ENCODE peak calls at places on chromosomes 7 and 10, in eight cellular contexts. One of them, this sample, is unnamed.
A peak's percentile ranks its signal among the peaks of the same experiment; 100 is the strongest.

GRCh38 chr7:14637968-14638367 is 264.6 kb downstream of the DGKB start:
- DNase-seq in A549: no peak
- DNase-seq in stimulated activated CD4-positive, alpha-beta T cell treated with anti-CD3 and anti-CD28 coated beads, Interleukin-2, amount 100 ng/mL, for 48 hours: no peak
- DNase-seq in cardiac muscle cell: no peak
- DNase-seq in activated CD8-positive, alpha-beta memory T cell treated with anti-CD3 and anti-CD28 coated beads, Interleukin-2, amount 50 U/mL, for 48 hours: no peak
- DNase-seq in effector memory CD4-positive, alpha-beta T cell: no peak
- DNase-seq in mesendoderm: no peak
- DNase-seq in cerebellum: peak; percentile 4
- DNase-seq in this sample: no peak

GRCh38 chr10:88534072-88534665 is 48.9 kb downstream of the RNLS start:
- DNase-seq in effector memory CD4-positive, alpha-beta T cell: no peak
- DNase-seq in A549: no peak
- DNase-seq in mesendoderm: no peak
- DNase-seq in cardiac muscle cell: no peak
- DNase-seq in activated CD8-positive, alpha-beta memory T cell treated with anti-CD3 and anti-CD28 coated beads, Interleukin-2, amount 50 U/mL, for 48 hours: no peak
- DNase-seq in stimulated activated CD4-positive, alpha-beta T cell treated with anti-CD3 and anti-CD28 coated beads, Interleukin-2, amount 100 ng/mL, for 48 hours: no peak
- DNase-seq in cerebellum: no peak
- DNase-seq in this sample: no peak

GRCh38 chr7:117993377-117994003 is 120.2 kb upstream of the CTTNBP2 start:
- DNase-seq in activated CD8-positive, alpha-beta memory T cell treated with anti-CD3 and anti-CD28 coated beads, Interleukin-2, amount 50 U/mL, for 48 hours: no peak
- DNase-seq in cerebellum: peak; percentile 12
- DNase-seq in stimulated activated CD4-positive, alpha-beta T cell treated with anti-CD3 and anti-CD28 coated beads, Interleukin-2, amount 100 ng/mL, for 48 hours: no peak
- DNase-seq in A549: peak; percentile 43
- DNase-seq in cardiac muscle cell: peak; percentile 62
- DNase-seq in mesendoderm: peak; percentile 96
- DNase-seq in effector memory CD4-positive, alpha-beta T cell: no peak
- DNase-seq in this sample: no peak

GRCh38 chr7:1231214-1232102 is 1.2 kb upstream of the UNCX start:
- DNase-seq in activated CD8-positive, alpha-beta memory T cell treated with anti-CD3 and anti-CD28 coated beads, Interleukin-2, amount 50 U/mL, for 48 hours: no peak
- DNase-seq in stimulated activated CD4-positive, alpha-beta T cell treated with anti-CD3 and anti-CD28 coated beads, Interleukin-2, amount 100 ng/mL, for 48 hours: no peak
- DNase-seq in cerebellum: peak; percentile 75
- DNase-seq in A549: no peak
- DNase-seq in cardiac muscle cell: peak; percentile 18
- DNase-seq in mesendoderm: peak; percentile 51
- DNase-seq in effector memory CD4-positive, alpha-beta T cell: no peak
- DNase-seq in this sample: no peak

GRCh38 chr10:129850790-129851189 is 113.3 kb downstream of the EBF3 start:
- DNase-seq in stimulated activated CD4-positive, alpha-beta T cell treated with anti-CD3 and anti-CD28 coated beads, Interleukin-2, amount 100 ng/mL, for 48 hours: no peak
- DNase-seq in activated CD8-positive, alpha-beta memory T cell treated with anti-CD3 and anti-CD28 coated beads, Interleukin-2, amount 50 U/mL, for 48 hours: no peak
- DNase-seq in A549: no peak
- DNase-seq in cardiac muscle cell: no peak
- DNase-seq in effector memory CD4-positive, alpha-beta T cell: no peak
- DNase-seq in cerebellum: no peak
- DNase-seq in mesendoderm: no peak
- DNase-seq in this sample: peak; percentile 31

GRCh38 chr10:73953665-73954064 is 42.7 kb downstream of the PLAU start:
- DNase-seq in stimulated activated CD4-positive, alpha-beta T cell treated with anti-CD3 and anti-CD28 coated beads, Interleukin-2, amount 100 ng/mL, for 48 hours: no peak
- DNase-seq in cardiac muscle cell: no peak
- DNase-seq in effector memory CD4-positive, alpha-beta T cell: no peak
- DNase-seq in A549: no peak
- DNase-seq in mesendoderm: no peak
- DNase-seq in cerebellum: no peak
- DNase-seq in activated CD8-positive, alpha-beta memory T cell treated with anti-CD3 and anti-CD28 coated beads, Interleukin-2, amount 50 U/mL, for 48 hours: no peak
- DNase-seq in this sample: no peak

GRCh38 chr7:3835102-3835501 is 534.0 kb downstream of the SDK1 start:
- DNase-seq in effector memory CD4-positive, alpha-beta T cell: no peak
- DNase-seq in activated CD8-positive, alpha-beta memory T cell treated with anti-CD3 and anti-CD28 coated beads, Interleukin-2, amount 50 U/mL, for 48 hours: no peak
- DNase-seq in mesendoderm: no peak
- DNase-seq in cerebellum: no peak
- DNase-seq in cardiac muscle cell: no peak
- DNase-seq in stimulated activated CD4-positive, alpha-beta T cell treated with anti-CD3 and anti-CD28 coated beads, Interleukin-2, amount 100 ng/mL, for 48 hours: no peak
- DNase-seq in A549: no peak
- DNase-seq in this sample: no peak

GRCh38 chr10:11261143-11261542 is 243.5 kb downstream of the CELF2 start:
- DNase-seq in A549: no peak
- DNase-seq in effector memory CD4-positive, alpha-beta T cell: no peak
- DNase-seq in mesendoderm: no peak
- DNase-seq in activated CD8-positive, alpha-beta memory T cell treated with anti-CD3 and anti-CD28 coated beads, Interleukin-2, amount 50 U/mL, for 48 hours: peak; percentile 18
- DNase-seq in stimulated activated CD4-positive, alpha-beta T cell treated with anti-CD3 and anti-CD28 coated beads, Interleukin-2, amount 100 ng/mL, for 48 hours: no peak
- DNase-seq in cerebellum: no peak
- DNase-seq in cardiac muscle cell: no peak
- DNase-seq in this sample: no peak

GRCh38 chr10:43679509-43679908 is 30.8 kb upstream of the ZNF32 start:
- DNase-seq in mesendoderm: no peak
- DNase-seq in A549: no peak
- DNase-seq in cardiac muscle cell: no peak
- DNase-seq in stimulated activated CD4-positive, alpha-beta T cell treated with anti-CD3 and anti-CD28 coated beads, Interleukin-2, amount 100 ng/mL, for 48 hours: no peak
- DNase-seq in cerebellum: peak; percentile 81
- DNase-seq in effector memory CD4-positive, alpha-beta T cell: no peak
- DNase-seq in activated CD8-positive, alpha-beta memory T cell treated with anti-CD3 and anti-CD28 coated beads, Interleukin-2, amount 50 U/mL, for 48 hours: no peak
- DNase-seq in this sample: no peak

This sample was measured in suprapubic skin.